ENCODE peak calls at places on chromosomes 3 and 15, in four cellular contexts. W, G, B and U are unnamed samples.

GRCh38 chr3:89570465-89570864 is 463.0 kb downstream of the EPHA3 start:
- DNase-seq in G (no peak), B (no peak), W (no peak), U (no peak)

GRCh38 chr3:851098-851790 is 241.6 kb upstream of the CNTN6 start:
- DNase-seq in W (no peak), G (no peak), B (no peak), U (no peak)

GRCh38 chr3:39346785-39347585 is 17.5 kb downstream of the CCR8 start:
- DNase-seq in B (no peak), G (no peak), W (no peak), U (no peak)

GRCh38 chr15:96334017-96334704 is 3.7 kb downstream of the NR2F2 start:
- DNase-seq in W (peak), G (peak), B (no peak), U (no peak)

GRCh38 chr3:195835791-195836190 is 24.1 kb upstream of the MUC4 start:
- DNase-seq in W (no peak), G (no peak), B (no peak), U (no peak)

GRCh38 chr3:172342097-172342659 is 106.1 kb downstream of the GHSR start:
- DNase-seq in W (no peak), G (no peak), B (no peak), U (no peak)

GRCh38 chr3:78831446-78831972 is 936.3 kb downstream of the ROBO1 start:
- DNase-seq in B (no peak), G (no peak), W (no peak), U (no peak)

GRCh38 chr3:53194218-53195065 is 33.4 kb downstream of the PRKCD start:
- DNase-seq in W (peak), G (no peak), B (no peak), U (no peak)

DNA sequence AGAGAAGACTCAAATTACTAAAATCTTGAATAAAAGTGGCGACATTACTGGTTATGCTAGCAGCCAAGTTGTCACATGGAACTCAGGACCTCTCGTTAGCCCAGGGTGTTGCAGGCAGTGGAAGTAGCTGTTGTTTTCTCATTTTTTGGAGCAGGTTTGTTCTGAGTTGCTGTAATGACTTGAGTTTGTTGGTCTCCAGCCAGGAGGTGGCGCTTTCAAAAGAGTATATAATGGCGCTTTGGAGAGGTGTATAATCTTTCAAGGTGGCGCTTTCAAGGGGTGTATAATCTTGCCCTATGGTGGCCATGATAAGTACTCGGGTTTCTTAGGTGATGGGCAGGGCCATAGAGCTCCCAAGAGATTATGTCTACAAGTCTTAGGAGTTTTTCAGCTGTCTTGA is 632.7 kb downstream of the NTRK3 start:
- DNase-seq in B (no peak), G (no peak), W (no peak), U (no peak)
- TF ChIP-seq CTCF in B (peak), G (no peak), W (no peak), U (no peak)

DNA sequence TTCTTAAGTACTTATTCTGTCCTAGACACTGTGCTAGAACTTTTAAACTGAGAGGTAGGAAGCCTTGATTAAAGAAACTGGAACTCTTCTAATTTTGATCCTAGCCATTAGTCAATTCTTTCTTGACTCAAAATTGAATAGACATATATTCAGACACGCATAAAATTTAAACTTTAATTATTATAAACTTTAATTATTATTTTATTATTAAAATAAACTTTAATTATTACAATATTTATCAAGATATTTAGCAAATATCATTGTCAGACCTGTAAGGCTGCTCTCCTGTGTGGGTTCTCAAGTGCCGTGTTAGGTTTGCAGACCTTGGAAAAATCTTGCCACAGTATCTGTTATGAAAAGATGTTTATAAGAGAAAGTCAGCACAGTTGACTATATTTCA is 562.9 kb downstream of the MECOM start:
- DNase-seq in W (no peak), B (no peak), G (no peak), U (no peak)
- TF ChIP-seq CTCF in W (no peak), B (no peak), G (no peak), U (no peak)

GRCh38 chr3:128784843-128785242 is 58.9 kb downstream of the RAB7A start:
- DNase-seq in B (no peak), W (no peak), G (no peak), U (no peak)

GRCh38 chr3:128783774-128784173 is 57.8 kb downstream of the RAB7A start:
- DNase-seq in G (no peak), W (no peak), B (no peak), U (no peak)

GRCh38 chr3:128782282-128783146 is 56.5 kb downstream of the RAB7A start:
- DNase-seq in G (no peak), W (no peak), B (no peak), U (no peak)

GRCh38 chr3:128786434-128787020 is 60.5 kb downstream of the RAB7A start:
- DNase-seq in W (no peak), B (no peak), G (no peak), U (no peak)

GRCh38 chr3:128784228-128784627 is 58.2 kb downstream of the RAB7A start:
- DNase-seq in G (no peak), B (peak), W (no peak), U (no peak)
- TF ChIP-seq CTCF in G (peak), B (peak), W (peak), U (no peak)

DNA sequence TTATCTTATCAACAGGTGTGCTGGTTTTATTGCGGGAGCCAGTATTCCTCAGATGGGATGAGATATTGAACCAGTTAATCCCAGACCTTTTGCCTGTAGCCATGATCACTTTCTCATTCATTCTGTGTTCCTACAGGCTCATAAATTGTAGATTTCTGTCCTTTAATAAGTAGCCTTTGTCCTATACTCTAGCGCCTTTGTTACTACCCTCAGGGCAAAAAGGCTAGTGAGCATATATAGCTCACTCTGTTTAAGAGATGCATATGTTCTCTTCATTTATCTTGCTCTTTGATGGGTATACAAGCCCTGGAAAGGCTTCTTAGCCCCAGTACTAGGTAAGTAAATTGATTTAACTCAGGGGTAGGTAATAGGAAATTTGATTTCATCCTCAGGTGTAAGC is 95.1 kb downstream of the OXSM start:
- DNase-seq in G (no peak), W (no peak), B (no peak), U (no peak)
- TF ChIP-seq CTCF in G (no peak), W (no peak), B (no peak), U (no peak)

GRCh38 chr15:36642311-36642710 is 62.9 kb downstream of the CDIN1 start:
- DNase-seq in W (no peak), G (no peak), B (no peak), U (no peak)

GRCh38 chr15:36644156-36644896 is 64.9 kb downstream of the CDIN1 start:
- DNase-seq in B (no peak), W (no peak), G (no peak), U (no peak)

GRCh38 chr15:36643551-36643950 is 64.1 kb downstream of the CDIN1 start:
- DNase-seq in G (no peak), B (no peak), W (no peak), U (no peak)

GRCh38 chr15:36645106-36645505 is 65.7 kb downstream of the CDIN1 start:
- DNase-seq in G (no peak), W (no peak), B (no peak), U (no peak)
- TF ChIP-seq CTCF in G (no peak), W (no peak), B (peak), U (no peak)